ENCODE peak calls at places on chromosome X, in six cellular contexts. O is D721Med; J is stimulated activated CD4-positive, alpha-beta T cell treated with anti-CD3 and anti-CD28 coated beads, Interleukin-2, amount 100 ng/mL, for 48 hours; S is ascending aorta; W is central memory CD4-positive, alpha-beta T cell; E is type B pancreatic cell. T is an unnamed sample.

GRCh38 chrX:147912093-147912801 is 528 bp downstream of the FMR1 start:
- DNase-seq in O (peak), E (no peak), W (peak), J (no peak), S (no peak), T (no peak)

GRCh38 chrX:29478336-29479069 is 736.9 kb upstream of the MAGEB2 start:
- DNase-seq in W (no peak), J (no peak), O (no peak), E (no peak), S (no peak), T (no peak)

GRCh38 chrX:12441376-12442128 is 303.3 kb downstream of the FRMPD4 start:
- DNase-seq in W (no peak), S (no peak), J (no peak), O (no peak), E (no peak), T (no peak)

GRCh38 chrX:48972214-48973164 is 845 bp upstream of the KCND1 start:
- DNase-seq in E (no peak), O (peak), J (peak), S (no peak), W (no peak), T (no peak)

GRCh38 chrX:8731579-8732395 is at the start of gene ANOS1:
- DNase-seq in S (no peak), E (peak), W (no peak), J (no peak), O (no peak), T (peak)

GRCh38 chrX:63920875-63921274 is 135.9 kb upstream of the ARHGEF9 start:
- DNase-seq in E (no peak), J (no peak), W (no peak), S (no peak), O (no peak), T (no peak)

GRCh38 chrX:139429913-139430312 is 100.6 kb upstream of the F9 start:
- DNase-seq in S (no peak), O (no peak), E (no peak), W (no peak), J (no peak), T (no peak)

GRCh38 chrX:104522386-104522785 is 43.6 kb upstream of the IL1RAPL2 start:
- DNase-seq in E (no peak), O (no peak), J (no peak), W (no peak), S (no peak), T (no peak)

T was measured in caudate nucleus.